ENCODE peak calls at places on chromosome 21, in nine cellular contexts. R is tibial nerve, T is thoracic aorta, I is GM23338, Z is PC-3, D is brain microvascular endothelial cell, V is GM12878, C is GM12864, W is pancreas. Y is an unnamed sample.

GRCh38 chr21:41786521-41786987 is 19.7 kb upstream of the RIPK4 start:
- DNase-seq in D (no peak), W (no peak), C (no peak), V (no peak), I (no peak), T (no peak), R (no peak), Z (peak), Y (no peak)

GRCh38 chr21:25561668-25562641 is 45.3 kb downstream of the MRPL39 start:
- DNase-seq in V (peak), R (no peak), I (peak), D (peak), W (peak), T (no peak), Z (no peak), C (no peak), Y (peak)

GRCh38 chr21:20790113-20790512 is 208.1 kb upstream of the NCAM2 start:
- DNase-seq in Z (no peak), T (no peak), C (no peak), R (no peak), I (peak), W (no peak), D (no peak), V (no peak), Y (no peak)

GRCh38 chr21:15559612-15560011 is 170.2 kb upstream of the USP25 start:
- DNase-seq in I (no peak), Z (no peak), W (no peak), T (no peak), R (no peak), V (no peak), D (no peak), C (no peak), Y (no peak)

GRCh38 chr21:14143999-14144398 is 66.8 kb downstream of the LIPI start:
- DNase-seq in C (no peak), R (no peak), I (no peak), W (no peak), D (no peak), T (no peak), V (no peak), Z (no peak), Y (no peak)

GRCh38 chr21:14766241-14766640 is 220.1 kb upstream of the SAMSN1 start:
- DNase-seq in V (no peak), Z (peak), R (no peak), T (no peak), C (no peak), W (no peak), I (peak), D (no peak), Y (no peak)

GRCh38 chr21:30382201-30382600 is 10.1 kb upstream of the KRTAP13-2 start:
- DNase-seq in V (no peak), T (no peak), C (no peak), Z (no peak), I (no peak), D (no peak), W (no peak), R (no peak), Y (no peak)

GRCh38 chr21:17371470-17371869 is 141.4 kb upstream of the CXADR start:
- DNase-seq in C (no peak), I (peak), V (no peak), T (no peak), R (no peak), Z (peak), D (peak), W (no peak), Y (no peak)

GRCh38 chr21:23218667-23219066 is 2220.5 kb downstream of the NCAM2 start:
- DNase-seq in V (no peak), D (no peak), W (no peak), T (no peak), I (no peak), R (no peak), C (no peak), Z (peak), Y (no peak)

GRCh38 chr21:16588433-16588860 is 858.7 kb downstream of the USP25 start:
- DNase-seq in V (no peak), C (no peak), D (peak), R (peak), W (peak), I (peak), Z (peak), T (peak), Y (no peak)

GRCh38 chr21:10511116-10511515 is 10.3 kb upstream of the TPTE start:
- DNase-seq in C (no peak), V (no peak), D (no peak), T (no peak), R (no peak), Z (no peak), W (no peak), I (no peak), Y (no peak)

GRCh38 chr21:37974081-37974480 is 57.8 kb upstream of the KCNJ6 start:
- DNase-seq in Z (peak), R (no peak), C (no peak), W (no peak), D (no peak), I (no peak), T (no peak), V (no peak), Y (no peak)

GRCh38 chr21:29347274-29347681 is 48.6 kb downstream of the BACH1 start:
- DNase-seq in D (no peak), I (no peak), W (no peak), T (no peak), R (no peak), Z (no peak), V (no peak), C (no peak), Y (no peak)

GRCh38 chr21:41636636-41637625 is 129.0 kb upstream of the TMPRSS2 start:
- DNase-seq in W (no peak), Z (no peak), V (no peak), D (no peak), C (no peak), T (no peak), I (no peak), R (no peak), Y (no peak)

GRCh38 chr21:16460936-16461335 is 731.2 kb downstream of the USP25 start:
- DNase-seq in R (no peak), D (no peak), Z (no peak), T (no peak), W (no peak), C (no peak), I (peak), V (no peak), Y (no peak)

GRCh38 chr21:41580758-41581554 is 73.0 kb upstream of the TMPRSS2 start:
- DNase-seq in W (no peak), C (no peak), I (no peak), Z (peak), R (no peak), T (no peak), V (no peak), D (no peak), Y (no peak)

GRCh38 chr21:25324666-25325065 is 282.6 kb downstream of the MRPL39 start:
- DNase-seq in I (no peak), C (no peak), T (no peak), V (no peak), W (no peak), R (no peak), Z (no peak), D (no peak), Y (no peak)

GRCh38 chr21:41678016-41678935 is 88.6 kb downstream of the RIPK4 start:
- DNase-seq in Z (peak), T (no peak), D (no peak), R (no peak), V (no peak), W (peak), C (no peak), I (peak), Y (no peak)

GRCh38 chr21:15841856-15842564 is 112.2 kb downstream of the USP25 start:
- DNase-seq in D (peak), C (no peak), T (no peak), V (no peak), I (no peak), W (no peak), Z (peak), R (no peak), Y (no peak)

GRCh38 chr21:41877901-41878830 is 978 bp downstream of the PRDM15 start:
- DNase-seq in Z (peak), W (peak), D (peak), V (no peak), T (no peak), C (no peak), R (no peak), I (peak), Y (peak)

GRCh38 chr21:29187939-29188338 is 57.5 kb downstream of the MAP3K7CL start:
- DNase-seq in V (no peak), Z (peak), I (no peak), C (no peak), T (no peak), R (no peak), D (peak), W (peak), Y (no peak)

GRCh38 chr21:25558123-25558522 is 49.2 kb downstream of the MRPL39 start:
- DNase-seq in T (no peak), C (no peak), W (no peak), R (no peak), D (no peak), V (no peak), I (no peak), Z (no peak), Y (no peak)

GRCh38 chr21:25425156-25425555 is 182.1 kb downstream of the MRPL39 start:
- DNase-seq in V (no peak), T (no peak), D (no peak), W (no peak), I (no peak), Z (no peak), R (no peak), C (peak), Y (no peak)

GRCh38 chr21:17780539-17780938 is 38.6 kb downstream of the C21orf91 start:
- DNase-seq in T (no peak), D (no peak), W (no peak), R (no peak), V (peak), C (peak), I (no peak), Z (no peak), Y (no peak)

GRCh38 chr21:14993072-14993471 is 71.7 kb downstream of the NRIP1 start:
- DNase-seq in Z (no peak), I (no peak), V (no peak), W (no peak), T (no peak), D (no peak), R (no peak), C (no peak), Y (no peak)

GRCh38 chr21:18521204-18521603 is 117.6 kb upstream of the TMPRSS15 start:
- DNase-seq in V (no peak), Z (no peak), D (no peak), W (no peak), R (no peak), C (no peak), I (no peak), T (no peak), Y (no peak)

GRCh38 chr21:29360799-29361765 is 62.4 kb downstream of the BACH1 start:
- DNase-seq in C (no peak), D (no peak), Z (peak), R (no peak), W (no peak), I (peak), T (no peak), V (no peak), Y (no peak)

GRCh38 chr21:16082038-16082816 is 352.4 kb downstream of the USP25 start:
- DNase-seq in R (no peak), V (no peak), W (no peak), Z (peak), T (no peak), C (no peak), D (no peak), I (peak), Y (no peak)

DNA sequence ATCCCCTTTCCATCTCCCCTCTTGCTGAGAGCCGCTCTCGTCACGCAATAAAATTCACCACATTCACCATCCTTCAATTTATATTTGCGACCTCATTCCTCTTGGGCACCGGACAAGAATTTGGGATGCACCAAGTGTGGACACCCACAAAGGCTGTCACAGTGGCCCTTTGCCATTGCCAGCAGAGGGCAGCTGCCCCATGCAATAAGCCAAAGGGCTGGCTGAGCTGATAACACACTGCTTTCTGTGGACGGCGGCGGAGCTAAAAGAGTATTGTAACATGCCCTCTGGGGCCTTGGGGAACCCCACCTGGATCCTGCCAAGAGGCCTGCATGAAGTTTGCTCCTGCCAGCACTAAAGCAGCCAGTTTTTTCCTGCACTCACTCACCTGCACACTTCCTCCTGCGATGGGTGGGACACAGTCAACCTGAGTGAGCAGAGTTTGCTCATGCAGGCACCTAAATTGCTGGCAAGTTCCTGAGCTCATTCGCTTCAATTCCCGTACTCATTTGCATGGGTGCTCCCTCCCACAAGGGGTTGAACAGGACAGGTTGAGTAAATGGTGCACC is 792.3 kb upstream of the ADAMTS5 start:
- DNase-seq in I (peak), V (no peak), T (no peak), D (no peak), C (no peak), W (peak), R (no peak), Z (peak), Y (no peak)
- TF ChIP-seq CTCF in I (peak), V (no peak), T (no peak), D (peak), C (no peak), W (no peak), R (no peak), Z (peak), Y (no peak)

GRCh38 chr21:34670220-34670961 is 1.6 kb downstream of the CLIC6 start:
- DNase-seq in R (no peak), V (no peak), W (peak), T (no peak), Z (no peak), C (no peak), I (peak), D (no peak), Y (no peak)

GRCh38 chr21:34673006-34673405 is 4.2 kb downstream of the CLIC6 start:
- DNase-seq in D (no peak), W (no peak), T (no peak), Z (no peak), R (no peak), V (no peak), I (no peak), C (no peak), Y (no peak)

GRCh38 chr21:34669149-34669879 is 520 bp downstream of the CLIC6 start:
- DNase-seq in I (peak), W (peak), Z (no peak), D (no peak), C (no peak), T (no peak), V (no peak), R (no peak), Y (no peak)

GRCh38 chr21:34671891-34672290 is 3.1 kb downstream of the CLIC6 start:
- DNase-seq in Z (no peak), C (no peak), I (no peak), R (no peak), T (no peak), V (no peak), W (no peak), D (no peak), Y (no peak)

GRCh38 chr21:34670962-34671348 is 2.2 kb downstream of the CLIC6 start:
- DNase-seq in W (no peak), I (peak), V (no peak), Z (no peak), D (no peak), T (no peak), C (no peak), R (no peak), Y (no peak)
- TF ChIP-seq CTCF in W (no peak), I (peak), V (peak), Z (no peak), D (no peak), T (no peak), C (peak), R (no peak), Y (no peak)

DNA sequence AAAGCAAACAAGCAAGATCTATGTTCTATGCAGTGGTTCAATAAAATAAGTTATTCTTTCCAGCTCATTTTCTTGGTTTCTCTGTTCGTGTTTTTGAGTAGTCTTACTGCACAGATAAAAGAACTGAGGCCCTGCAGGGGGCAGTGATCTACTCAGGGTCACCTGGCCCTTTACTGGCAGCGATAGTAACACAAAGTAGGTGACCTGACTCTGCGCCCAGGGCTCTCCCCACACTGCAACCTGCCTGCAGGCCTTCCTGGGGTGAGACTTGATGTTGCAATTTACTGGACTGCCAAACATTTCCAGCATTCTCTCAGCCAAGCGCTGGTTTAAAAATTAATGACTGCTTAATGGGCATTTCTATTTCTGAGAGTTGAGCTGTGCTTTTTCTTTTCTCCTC is 110.3 kb downstream of the HUNK start:
- DNase-seq in V (no peak), T (no peak), W (peak), Z (no peak), R (no peak), D (no peak), C (no peak), I (peak), Y (no peak)
- TF ChIP-seq CTCF in V (no peak), T (no peak), W (no peak), Z (no peak), R (no peak), D (no peak), C (no peak), I (no peak), Y (no peak)

DNA sequence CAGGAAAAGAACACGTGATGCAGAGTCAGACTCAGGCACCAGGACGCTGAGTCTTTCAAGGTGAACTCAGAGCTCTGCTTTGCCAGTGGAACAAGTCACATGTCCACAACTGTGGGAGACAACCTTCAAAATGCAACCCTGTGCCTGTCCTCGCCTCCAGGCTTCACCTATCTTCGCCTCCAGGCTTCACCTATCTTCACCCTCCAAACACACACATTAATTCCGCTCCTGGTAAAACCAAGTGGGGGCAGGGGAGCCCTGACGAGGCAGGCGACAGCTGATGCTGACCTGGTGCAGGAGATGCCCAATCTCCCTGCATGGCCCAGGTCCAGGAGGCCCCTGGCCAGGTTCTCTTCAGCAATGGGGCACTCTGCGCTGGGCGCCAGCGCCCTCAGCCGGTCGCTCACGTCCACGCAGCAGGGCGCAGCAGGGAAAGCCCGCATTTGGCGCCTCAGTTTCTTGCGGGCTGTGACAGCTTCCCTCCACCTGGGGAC is 28.0 kb upstream of the LSS start:
- DNase-seq in D (no peak), C (no peak), V (no peak), W (no peak), T (no peak), I (peak), Z (no peak), R (no peak), Y (no peak)
- TF ChIP-seq CTCF in D (no peak), C (no peak), V (no peak), W (no peak), T (no peak), I (peak), Z (no peak), R (no peak), Y (no peak)

DNA sequence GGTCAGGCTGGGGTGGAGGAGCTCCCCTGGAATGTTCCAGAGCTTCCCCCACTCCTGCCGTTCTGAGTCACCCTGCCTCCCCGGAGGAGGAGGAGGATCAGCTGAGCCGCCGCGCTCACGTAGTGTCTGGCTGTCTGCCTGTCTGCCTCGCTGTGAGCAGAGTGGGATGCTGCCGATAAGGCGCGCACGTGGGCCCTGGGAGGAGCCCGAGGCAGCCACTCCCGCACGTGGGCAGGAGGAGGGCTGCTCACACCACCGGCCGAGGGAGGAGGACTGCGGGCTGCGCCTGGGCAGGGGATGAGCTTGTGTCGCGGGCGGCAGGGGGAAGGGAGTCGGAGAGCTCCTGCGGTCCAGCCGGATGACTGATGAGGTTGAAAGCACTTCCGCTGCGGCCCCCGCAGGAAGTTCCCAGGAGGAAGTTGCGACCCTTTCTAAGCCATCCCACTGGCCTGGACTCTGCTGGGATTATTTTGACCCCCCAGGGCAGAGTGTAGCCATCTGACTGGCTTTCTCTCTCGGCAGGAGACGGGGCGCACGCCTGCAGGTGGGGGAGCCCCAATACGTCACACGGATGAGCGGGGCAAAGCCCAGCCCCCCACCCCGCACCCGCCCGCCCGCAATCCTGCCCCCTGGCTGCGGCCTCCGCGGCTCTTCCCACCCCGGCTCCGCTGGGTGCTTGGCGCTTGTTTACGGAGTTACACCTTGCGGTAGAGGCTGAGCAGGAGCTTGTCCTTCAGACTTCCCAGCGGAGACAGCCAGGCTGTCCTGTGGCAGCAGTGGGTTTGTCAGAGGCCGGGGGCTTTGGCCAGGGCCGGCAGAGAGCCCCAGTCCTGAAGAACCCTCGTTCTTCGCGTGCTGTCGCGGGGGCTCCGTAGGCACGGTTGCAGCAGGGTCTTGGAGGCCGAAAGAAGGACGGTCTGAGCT is 9.8 kb downstream of the PDXK start:
- DNase-seq in T (peak), C (peak), R (peak), W (peak), V (peak), Z (peak), D (peak), I (peak), Y (peak)
- TF ChIP-seq CTCF in T (peak), C (no peak), R (peak), W (no peak), V (peak), Z (no peak), D (peak), I (peak), Y (no peak)

DNA sequence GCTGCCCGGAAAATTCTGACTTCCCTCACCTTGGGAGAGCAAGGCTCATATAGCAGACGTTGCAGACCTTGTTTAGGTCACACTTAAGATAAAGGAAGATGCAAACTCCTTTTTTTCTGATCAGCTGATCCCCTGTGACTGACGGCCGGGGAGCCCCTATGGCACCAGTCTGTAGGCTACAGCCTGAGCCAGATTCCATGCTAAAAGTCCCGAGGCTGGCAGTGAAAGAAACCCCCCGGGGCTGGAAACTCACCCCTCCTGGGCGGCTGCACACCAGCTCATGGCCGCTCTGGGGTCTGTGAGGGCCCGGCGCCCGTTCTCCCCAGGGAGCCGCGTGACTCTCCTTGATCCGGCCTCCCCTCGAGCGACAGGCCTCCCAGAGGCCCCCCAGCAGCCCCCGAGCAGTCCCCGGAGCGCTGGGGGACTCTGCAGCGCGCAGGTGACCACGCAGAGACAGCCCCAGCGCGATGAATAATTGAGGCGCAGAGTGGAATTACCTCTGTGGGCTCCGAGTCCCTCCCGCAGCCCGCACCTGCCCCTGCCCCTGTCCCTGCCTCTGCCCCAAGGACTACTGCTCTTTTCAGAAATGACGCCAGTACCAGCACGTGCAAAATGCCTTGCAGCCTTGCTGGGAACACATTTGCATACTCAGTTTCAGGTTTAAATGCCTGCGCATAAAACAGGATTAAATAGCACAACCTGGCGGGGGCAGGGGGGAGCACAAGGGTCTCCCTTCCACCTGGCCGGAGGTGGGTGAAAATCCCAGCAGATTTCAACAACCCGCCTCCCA is 62.6 kb upstream of the CLDN14 start:
- DNase-seq in I (peak), V (peak), Z (no peak), W (no peak), T (no peak), D (no peak), R (no peak), C (peak), Y (no peak)
- TF ChIP-seq CTCF in I (peak), V (peak), Z (peak), W (no peak), T (no peak), D (no peak), R (no peak), C (peak), Y (no peak)